ENCODE peak calls at places on chromosomes 11 and 22, in ten cellular contexts. U is lung; B is colonic mucosa; W is AG04450; F is astrocyte of the spinal cord; T is GM12865; C is skeletal muscle cell; X is CD4-positive, CD25-positive, alpha-beta regulatory T cell; V is brain microvascular endothelial cell; A is neural progenitor cell. G is an unnamed sample.

GRCh38 chr11:1473786-1474185 is 12.8 kb downstream of the MOB2 start:
- DNase-seq in V (no peak), B (no peak), F (no peak), A (no peak), W (no peak), X (no peak), T (no peak), C (no peak), U (no peak), G (no peak)

GRCh38 chr11:64447717-64448598 is 89.0 kb downstream of the RPS6KA4 start:
- DNase-seq in X (no peak), T (peak), B (peak), V (peak), F (no peak), W (no peak), C (no peak), U (no peak), A (no peak), G (peak)

GRCh38 chr11:77095551-77096490 is 6.8 kb upstream of the OMP start:
- DNase-seq in T (no peak), F (no peak), A (peak), U (no peak), B (peak), V (no peak), C (no peak), W (no peak), X (no peak), G (no peak)

GRCh38 chr11:118415739-118416068 is 14.3 kb downstream of the ATP5MG start:
- DNase-seq in T (no peak), U (no peak), V (peak), B (peak), F (peak), X (no peak), A (peak), C (peak), W (peak), G (no peak)

GRCh38 chr11:7417328-7417727 is 68.0 kb upstream of the OLFML1 start:
- DNase-seq in B (no peak), A (peak), U (no peak), X (no peak), W (no peak), V (no peak), T (no peak), F (no peak), C (no peak), G (no peak)

GRCh38 chr11:128628686-128629085 is 41.3 kb upstream of the ETS1 start:
- DNase-seq in B (no peak), T (peak), V (no peak), A (no peak), U (no peak), C (no peak), F (no peak), W (no peak), X (no peak), G (no peak)

GRCh38 chr11:43852057-43852636 is 28.5 kb upstream of the ALKBH3 start:
- DNase-seq in C (peak), W (peak), T (peak), V (peak), A (peak), U (peak), B (peak), X (peak), F (peak), G (peak)

GRCh38 chr11:32173435-32173834 is 82.6 kb downstream of the RCN1 start:
- DNase-seq in C (peak), U (peak), W (peak), X (no peak), B (peak), V (peak), T (peak), A (peak), F (peak), G (peak)

GRCh38 chr11:30535818-30536217 is 50.3 kb downstream of the MPPED2 start:
- DNase-seq in F (no peak), U (no peak), V (no peak), T (no peak), C (no peak), X (no peak), W (no peak), A (no peak), B (no peak), G (peak)

GRCh38 chr22:36244522-36245391 is 5.4 kb upstream of the APOL2 start:
- DNase-seq in A (no peak), U (no peak), V (no peak), X (no peak), C (no peak), W (no peak), B (no peak), T (no peak), F (peak), G (no peak)

GRCh38 chr11:10550988-10551657 is 10.1 kb upstream of the RNF141 start:
- DNase-seq in T (no peak), X (no peak), A (no peak), W (no peak), U (no peak), V (no peak), B (no peak), C (peak), F (no peak), G (no peak)

GRCh38 chr11:116162541-116163230 is 610.1 kb downstream of the BUD13 start:
- DNase-seq in V (no peak), C (no peak), W (no peak), F (no peak), A (peak), B (no peak), U (peak), T (no peak), X (no peak), G (no peak)

GRCh38 chr11:122229611-122230386 is 113.8 kb upstream of the BLID start:
- DNase-seq in V (no peak), B (no peak), F (no peak), C (no peak), X (no peak), W (no peak), T (no peak), A (peak), U (no peak), G (no peak)

GRCh38 chr11:36162909-36163434 is 126.3 kb downstream of the COMMD9 start:
- DNase-seq in F (no peak), W (no peak), A (no peak), X (no peak), U (peak), C (no peak), B (no peak), T (no peak), V (no peak), G (no peak)

GRCh38 chr11:14538271-14538925 is 18.2 kb upstream of the PSMA1 start:
- DNase-seq in T (no peak), A (no peak), U (no peak), X (no peak), V (no peak), B (no peak), W (no peak), C (no peak), F (no peak), G (no peak)

DNA sequence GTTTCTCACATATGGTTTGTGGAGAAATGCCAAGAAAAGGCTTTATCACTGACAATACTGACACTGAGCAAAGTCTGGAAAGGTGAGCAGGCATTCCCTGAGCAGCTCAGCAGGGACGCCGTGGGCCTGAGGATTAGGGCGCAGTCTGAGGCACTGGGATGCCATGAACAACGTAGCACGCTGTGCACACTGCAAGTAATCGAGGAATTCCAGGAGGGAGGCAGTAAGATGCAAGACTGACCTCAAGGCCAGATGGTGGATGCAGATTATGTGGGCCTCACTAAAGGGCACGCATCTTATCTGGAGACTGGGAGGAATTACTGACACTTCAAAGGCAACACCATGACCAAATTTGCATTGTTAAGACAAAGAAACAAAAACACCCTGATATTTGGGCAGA is 50.4 kb upstream of the OPCML start:
- DNase-seq in F (no peak), B (no peak), C (no peak), T (no peak), U (no peak), X (no peak), A (no peak), V (no peak), W (no peak), G (peak)
- H3K4me3 ChIP-seq in F (no peak), B (no peak), C (no peak), T (no peak), U (no peak), X (no peak), A (no peak), V (no peak), W (no peak), G (no peak)

GRCh38 chr11:20668844-20669832 is at the start of gene NELL1:
- DNase-seq in F (no peak), C (no peak), A (peak), X (no peak), T (no peak), V (no peak), U (no peak), B (no peak), W (no peak), G (peak)
- H3K4me3 ChIP-seq in F (no peak), C (no peak), A (peak), X (no peak), T (no peak), V (no peak), U (peak), B (no peak), W (no peak), G (peak)

DNA sequence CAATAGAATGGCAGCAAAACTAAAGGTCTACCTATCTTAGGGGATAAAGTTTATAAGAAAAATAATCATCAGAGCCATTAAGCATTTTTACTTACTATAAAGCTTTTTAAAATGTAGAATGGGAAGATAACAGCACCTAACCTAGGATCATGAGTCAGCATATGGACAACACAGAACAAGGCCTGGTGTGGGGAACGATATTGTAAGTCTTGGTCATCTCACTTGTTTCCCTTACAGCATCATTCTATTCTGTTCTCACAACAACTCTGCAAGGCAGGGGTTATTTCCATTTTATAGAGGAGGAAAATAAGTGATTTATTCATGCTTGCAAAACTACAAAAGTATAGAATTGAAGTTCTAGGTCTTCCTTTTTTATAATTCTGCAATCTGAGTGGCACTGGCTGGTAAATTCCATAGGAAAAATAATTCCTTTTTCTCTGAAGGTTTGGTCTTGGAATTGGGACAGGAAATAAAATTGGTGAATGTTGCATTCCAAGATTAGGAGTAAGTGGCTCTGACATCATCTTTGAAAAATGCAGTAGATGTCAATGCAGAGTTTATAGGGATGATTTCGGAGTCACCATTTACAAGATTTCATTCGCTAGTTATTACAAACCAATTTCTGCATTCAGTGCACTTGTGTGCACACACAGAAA is 423.0 kb downstream of the DYNC2H1 start:
- DNase-seq in A (no peak), T (no peak), F (peak), B (no peak), V (peak), X (no peak), W (peak), C (peak), U (no peak), G (no peak)
- H3K4me3 ChIP-seq in A (no peak), T (no peak), F (no peak), B (no peak), V (no peak), X (no peak), W (no peak), C (no peak), U (no peak), G (no peak)

GRCh38 chr22:23789121-23789520 is 2.4 kb downstream of the SMARCB1 start:
- DNase-seq in B (no peak), C (no peak), F (no peak), X (no peak), V (no peak), W (no peak), U (no peak), T (no peak), A (peak), G (no peak)

GRCh38 chr22:23789638-23790037 is 2.9 kb downstream of the SMARCB1 start:
- DNase-seq in F (no peak), V (no peak), A (no peak), X (no peak), C (no peak), T (no peak), B (no peak), U (no peak), W (no peak), G (no peak)

GRCh38 chr22:23793326-23793725 is 6.6 kb downstream of the SMARCB1 start:
- DNase-seq in V (no peak), U (no peak), A (no peak), C (no peak), X (no peak), T (no peak), W (no peak), B (no peak), F (no peak), G (no peak)

GRCh38 chr22:23791737-23792645 is 5.2 kb downstream of the SMARCB1 start:
- DNase-seq in T (no peak), V (no peak), C (no peak), F (no peak), U (no peak), B (no peak), X (no peak), W (no peak), A (no peak), G (no peak)

DNA sequence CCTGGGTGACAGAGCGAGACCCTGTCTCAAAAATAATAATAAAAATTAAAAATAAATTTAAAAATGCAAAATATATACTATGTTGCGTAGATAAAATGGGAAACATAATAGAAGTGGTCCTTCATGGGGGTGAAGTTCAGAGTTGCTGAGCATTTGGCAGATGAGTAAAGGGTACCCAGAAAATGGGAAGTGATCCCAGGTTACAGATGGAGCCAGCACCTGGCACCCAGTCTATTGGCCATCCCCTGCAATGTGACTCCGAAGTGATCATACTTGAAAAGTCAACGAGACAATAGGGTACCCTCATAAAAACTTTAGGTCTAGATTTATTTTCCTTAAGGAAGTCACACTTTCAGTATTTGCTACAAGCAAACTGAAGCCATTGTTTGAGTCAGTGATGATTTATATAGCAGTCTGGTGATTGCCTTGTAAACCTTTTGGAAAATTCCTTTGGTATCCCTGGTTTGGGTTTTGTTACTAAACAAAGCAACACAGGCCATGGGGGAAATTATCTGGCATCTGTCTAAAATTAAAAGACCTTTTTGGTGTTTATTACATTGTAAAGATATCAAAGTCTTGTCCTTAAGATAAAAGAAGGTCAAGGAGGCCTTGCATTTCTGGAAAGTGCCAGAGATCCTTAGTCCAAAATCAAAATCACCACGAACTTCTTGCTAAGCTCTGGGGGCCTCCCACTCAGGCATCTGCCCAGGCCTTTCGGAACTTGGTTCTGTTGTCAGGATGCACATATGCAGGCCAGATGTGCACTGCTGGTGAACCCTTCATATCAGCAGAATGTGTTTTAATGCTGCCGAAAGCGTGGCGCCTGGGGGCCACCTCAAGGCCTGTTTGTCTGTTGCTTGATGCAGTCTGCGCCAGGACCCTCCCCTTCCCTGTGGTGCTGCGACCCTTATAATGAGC is 4.3 kb downstream of the SMARCB1 start:
- DNase-seq in U (no peak), W (no peak), A (no peak), B (no peak), V (no peak), T (no peak), F (no peak), X (no peak), C (no peak), G (no peak)
- H3K4me3 ChIP-seq in U (no peak), W (no peak), A (no peak), B (no peak), V (no peak), T (no peak), F (no peak), X (no peak), C (no peak), G (no peak)

GRCh38 chr11:110094298-110095073 is 1.3 kb downstream of the ZC3H12C start:
- DNase-seq in F (no peak), V (no peak), X (no peak), U (no peak), B (no peak), W (no peak), C (no peak), A (no peak), T (no peak), G (no peak)
- H3K4me3 ChIP-seq in F (peak), V (peak), X (peak), U (peak), B (peak), W (peak), C (peak), A (peak), T (peak), G (peak)

DNA sequence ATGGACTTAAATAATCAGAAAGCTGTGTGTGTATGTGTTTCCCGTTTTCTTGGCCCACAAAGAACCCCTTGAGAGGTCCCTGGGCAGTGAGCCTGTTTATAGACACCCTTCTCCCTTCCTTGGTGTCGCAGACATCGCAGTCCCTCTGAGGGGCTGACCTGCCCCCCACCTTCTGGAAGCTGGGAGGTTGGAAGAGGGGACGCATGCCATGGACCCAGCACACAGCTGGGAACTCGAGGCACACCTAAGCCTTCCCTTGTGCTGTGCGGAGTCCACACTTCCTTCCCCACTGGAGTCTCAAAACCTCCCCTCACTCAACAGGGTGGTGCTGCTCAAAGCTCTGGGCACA is 514 bp upstream of the APOBEC3B start:
- DNase-seq in C (no peak), A (no peak), X (no peak), W (no peak), T (peak), B (no peak), U (no peak), V (no peak), F (peak), G (no peak)
- H3K4me3 ChIP-seq in C (no peak), A (no peak), X (peak), W (peak), T (peak), B (no peak), U (no peak), V (no peak), F (no peak), G (no peak)

GRCh38 chr22:33049125-33049729 is 9.0 kb downstream of the SYN3 start:
- DNase-seq in T (peak), V (peak), F (peak), B (peak), A (peak), C (peak), U (peak), X (peak), W (peak), G (peak)

GRCh38 chr22:33050614-33051230 is 7.5 kb downstream of the SYN3 start:
- DNase-seq in B (no peak), V (no peak), A (no peak), X (no peak), U (no peak), F (no peak), W (no peak), C (no peak), T (no peak), G (no peak)

GRCh38 chr22:33054276-33054675 is 3.9 kb downstream of the SYN3 start:
- DNase-seq in V (no peak), X (no peak), A (no peak), W (no peak), T (no peak), C (no peak), U (no peak), B (no peak), F (no peak), G (no peak)

GRCh38 chr22:33053323-33053722 is 4.9 kb downstream of the SYN3 start:
- DNase-seq in B (no peak), U (no peak), V (no peak), A (no peak), T (no peak), W (no peak), X (no peak), C (no peak), F (no peak), G (no peak)

GRCh38 chr22:33051960-33052839 is 6.0 kb downstream of the SYN3 start:
- DNase-seq in B (no peak), T (no peak), U (no peak), W (no peak), F (no peak), X (no peak), A (peak), V (no peak), C (no peak), G (no peak)
- H3K4me3 ChIP-seq in B (no peak), T (no peak), U (no peak), W (no peak), F (no peak), X (no peak), A (no peak), V (no peak), C (no peak), G (no peak)

GRCh38 chr11:67409261-67409666 is 5.4 kb downstream of the TBC1D10C start:
- DNase-seq in F (no peak), V (no peak), U (no peak), A (no peak), C (no peak), W (no peak), T (peak), X (peak), B (no peak), G (peak)
- H3K4me3 ChIP-seq in F (no peak), V (no peak), U (no peak), A (no peak), C (no peak), W (no peak), T (peak), X (peak), B (no peak), G (no peak)

G was measured in WERI-Rb-1.